ENCODE peak calls at places on chromosomes 13 and 19, in ten cellular contexts. One of them, this sample, is unnamed.

GRCh38 chr19:1062387-1063029 is 4.5 kb upstream of the ARHGAP45 start:
- ATAC-seq in activated T-helper 17 cell treated with anti-CD3 and anti-CD28 coated beads, Interleukin-2, amount 50 U/mL, for 72 hours: peak; percentile 25
- ATAC-seq in right lobe of liver: no peak
- ATAC-seq in naive thymus-derived CD8-positive, alpha-beta T cell: no peak
- ATAC-seq in left cardiac atrium: no peak
- ATAC-seq in right cardiac atrium: no peak
- ATAC-seq in sciatic nerve: no peak
- ATAC-seq in RWPE2: no peak
- ATAC-seq in CD8-positive, alpha-beta T cell: no peak
- ATAC-seq in T-cell: no peak
- ATAC-seq in this sample: no peak

GRCh38 chr19:6690160-6690885 is 20.4 kb upstream of the TNFSF14 start:
- ATAC-seq in activated T-helper 17 cell treated with anti-CD3 and anti-CD28 coated beads, Interleukin-2, amount 50 U/mL, for 72 hours: no peak
- ATAC-seq in right cardiac atrium: no peak
- ATAC-seq in left cardiac atrium: no peak
- ATAC-seq in T-cell: no peak
- ATAC-seq in sciatic nerve: no peak
- ATAC-seq in CD8-positive, alpha-beta T cell: no peak
- ATAC-seq in RWPE2: no peak
- ATAC-seq in right lobe of liver: peak; percentile 0
- ATAC-seq in naive thymus-derived CD8-positive, alpha-beta T cell: no peak
- ATAC-seq in this sample: no peak

GRCh38 chr19:5895409-5895808 is 8.2 kb downstream of the NDUFA11 start:
- ATAC-seq in right cardiac atrium: peak; percentile 7
- ATAC-seq in right lobe of liver: no peak
- ATAC-seq in T-cell: no peak
- ATAC-seq in left cardiac atrium: peak; percentile 24
- ATAC-seq in RWPE2: no peak
- ATAC-seq in naive thymus-derived CD8-positive, alpha-beta T cell: no peak
- ATAC-seq in sciatic nerve: no peak
- ATAC-seq in CD8-positive, alpha-beta T cell: no peak
- ATAC-seq in activated T-helper 17 cell treated with anti-CD3 and anti-CD28 coated beads, Interleukin-2, amount 50 U/mL, for 72 hours: no peak
- ATAC-seq in this sample: no peak

GRCh38 chr13:68369739-68370138 is 1139.6 kb upstream of the PCDH9 start:
- ATAC-seq in right lobe of liver: no peak
- ATAC-seq in RWPE2: peak; percentile 68
- ATAC-seq in naive thymus-derived CD8-positive, alpha-beta T cell: no peak
- ATAC-seq in activated T-helper 17 cell treated with anti-CD3 and anti-CD28 coated beads, Interleukin-2, amount 50 U/mL, for 72 hours: no peak
- ATAC-seq in sciatic nerve: no peak
- ATAC-seq in right cardiac atrium: no peak
- ATAC-seq in CD8-positive, alpha-beta T cell: no peak
- ATAC-seq in T-cell: no peak
- ATAC-seq in left cardiac atrium: no peak
- ATAC-seq in this sample: no peak

GRCh38 chr13:77415253-77416127 is 88.6 kb upstream of the MYCBP2 start:
- ATAC-seq in RWPE2: no peak
- ATAC-seq in CD8-positive, alpha-beta T cell: no peak
- ATAC-seq in activated T-helper 17 cell treated with anti-CD3 and anti-CD28 coated beads, Interleukin-2, amount 50 U/mL, for 72 hours: peak; percentile 43
- ATAC-seq in sciatic nerve: peak; percentile 64
- ATAC-seq in right cardiac atrium: no peak
- ATAC-seq in naive thymus-derived CD8-positive, alpha-beta T cell: no peak
- ATAC-seq in left cardiac atrium: peak; percentile 19
- ATAC-seq in T-cell: no peak
- ATAC-seq in right lobe of liver: no peak
- ATAC-seq in this sample: peak; percentile 91

GRCh38 chr19:27892500-27892899 is 1320.5 kb downstream of the UQCRFS1 start:
- ATAC-seq in naive thymus-derived CD8-positive, alpha-beta T cell: no peak
- ATAC-seq in RWPE2: no peak
- ATAC-seq in right cardiac atrium: no peak
- ATAC-seq in activated T-helper 17 cell treated with anti-CD3 and anti-CD28 coated beads, Interleukin-2, amount 50 U/mL, for 72 hours: no peak
- ATAC-seq in CD8-positive, alpha-beta T cell: no peak
- ATAC-seq in sciatic nerve: no peak
- ATAC-seq in T-cell: no peak
- ATAC-seq in right lobe of liver: no peak
- ATAC-seq in left cardiac atrium: no peak
- ATAC-seq in this sample: no peak

GRCh38 chr19:3456925-3457530 is 23.3 kb downstream of the SMIM24 start:
- ATAC-seq in naive thymus-derived CD8-positive, alpha-beta T cell: no peak
- ATAC-seq in CD8-positive, alpha-beta T cell: no peak
- ATAC-seq in left cardiac atrium: no peak
- ATAC-seq in right cardiac atrium: no peak
- ATAC-seq in activated T-helper 17 cell treated with anti-CD3 and anti-CD28 coated beads, Interleukin-2, amount 50 U/mL, for 72 hours: no peak
- ATAC-seq in sciatic nerve: no peak
- ATAC-seq in T-cell: no peak
- ATAC-seq in RWPE2: no peak
- ATAC-seq in right lobe of liver: no peak
- ATAC-seq in this sample: peak; percentile 13

GRCh38 chr19:14650161-14650560 is 24.5 kb downstream of the ADGRE3 start:
- ATAC-seq in left cardiac atrium: no peak
- ATAC-seq in right lobe of liver: no peak
- ATAC-seq in sciatic nerve: no peak
- ATAC-seq in activated T-helper 17 cell treated with anti-CD3 and anti-CD28 coated beads, Interleukin-2, amount 50 U/mL, for 72 hours: no peak
- ATAC-seq in CD8-positive, alpha-beta T cell: no peak
- ATAC-seq in right cardiac atrium: no peak
- ATAC-seq in naive thymus-derived CD8-positive, alpha-beta T cell: no peak
- ATAC-seq in T-cell: no peak
- ATAC-seq in RWPE2: no peak
- ATAC-seq in this sample: no peak

GRCh38 chr19:10113964-10114650 is 2.6 kb downstream of the P2RY11 start:
- ATAC-seq in CD8-positive, alpha-beta T cell: no peak
- ATAC-seq in T-cell: no peak
- ATAC-seq in left cardiac atrium: no peak
- ATAC-seq in right lobe of liver: no peak
- ATAC-seq in activated T-helper 17 cell treated with anti-CD3 and anti-CD28 coated beads, Interleukin-2, amount 50 U/mL, for 72 hours: no peak
- ATAC-seq in right cardiac atrium: peak; percentile 5
- ATAC-seq in naive thymus-derived CD8-positive, alpha-beta T cell: peak; percentile 3
- ATAC-seq in RWPE2: peak; percentile 6
- ATAC-seq in sciatic nerve: no peak
- ATAC-seq in this sample: no peak

GRCh38 chr19:15813916-15814315 is 1.5 kb downstream of the OR10H1 start:
- ATAC-seq in naive thymus-derived CD8-positive, alpha-beta T cell: no peak
- ATAC-seq in sciatic nerve: no peak
- ATAC-seq in CD8-positive, alpha-beta T cell: no peak
- ATAC-seq in RWPE2: peak; percentile 42
- ATAC-seq in right cardiac atrium: no peak
- ATAC-seq in left cardiac atrium: no peak
- ATAC-seq in T-cell: no peak
- ATAC-seq in activated T-helper 17 cell treated with anti-CD3 and anti-CD28 coated beads, Interleukin-2, amount 50 U/mL, for 72 hours: no peak
- ATAC-seq in right lobe of liver: no peak
- ATAC-seq in this sample: peak; percentile 51

GRCh38 chr19:50921391-50922315 is 10.5 kb upstream of the KLK4 start:
- ATAC-seq in activated T-helper 17 cell treated with anti-CD3 and anti-CD28 coated beads, Interleukin-2, amount 50 U/mL, for 72 hours: peak; percentile 41
- ATAC-seq in CD8-positive, alpha-beta T cell: no peak
- ATAC-seq in naive thymus-derived CD8-positive, alpha-beta T cell: no peak
- ATAC-seq in sciatic nerve: peak; percentile 94
- ATAC-seq in T-cell: no peak
- ATAC-seq in left cardiac atrium: no peak
- ATAC-seq in RWPE2: peak; percentile 15
- ATAC-seq in right cardiac atrium: no peak
- ATAC-seq in right lobe of liver: no peak
- ATAC-seq in this sample: peak; percentile 49

GRCh38 chr19:30566681-30567420 is 194.7 kb downstream of the ZNF536 start:
- ATAC-seq in left cardiac atrium: no peak
- ATAC-seq in activated T-helper 17 cell treated with anti-CD3 and anti-CD28 coated beads, Interleukin-2, amount 50 U/mL, for 72 hours: no peak
- ATAC-seq in naive thymus-derived CD8-positive, alpha-beta T cell: no peak
- ATAC-seq in right cardiac atrium: no peak
- ATAC-seq in T-cell: no peak
- ATAC-seq in sciatic nerve: no peak
- ATAC-seq in right lobe of liver: no peak
- ATAC-seq in RWPE2: no peak
- ATAC-seq in CD8-positive, alpha-beta T cell: no peak
- ATAC-seq in this sample: peak; percentile 19

GRCh38 chr13:66348745-66349720 is 881.1 kb downstream of the PCDH9 start:
- ATAC-seq in activated T-helper 17 cell treated with anti-CD3 and anti-CD28 coated beads, Interleukin-2, amount 50 U/mL, for 72 hours: no peak
- ATAC-seq in sciatic nerve: no peak
- ATAC-seq in left cardiac atrium: peak; percentile 75
- ATAC-seq in right lobe of liver: peak; percentile 54
- ATAC-seq in right cardiac atrium: peak; percentile 51
- ATAC-seq in RWPE2: no peak
- ATAC-seq in naive thymus-derived CD8-positive, alpha-beta T cell: no peak
- ATAC-seq in T-cell: no peak
- ATAC-seq in CD8-positive, alpha-beta T cell: no peak
- ATAC-seq in this sample: no peak

GRCh38 chr13:19960673-19961015 is 2.1 kb downstream of the ZMYM2 start:
- ATAC-seq in left cardiac atrium: no peak
- ATAC-seq in right cardiac atrium: no peak
- ATAC-seq in CD8-positive, alpha-beta T cell: no peak
- ATAC-seq in naive thymus-derived CD8-positive, alpha-beta T cell: no peak
- ATAC-seq in right lobe of liver: no peak
- ATAC-seq in T-cell: no peak
- ATAC-seq in RWPE2: no peak
- ATAC-seq in activated T-helper 17 cell treated with anti-CD3 and anti-CD28 coated beads, Interleukin-2, amount 50 U/mL, for 72 hours: peak; percentile 17
- ATAC-seq in sciatic nerve: no peak
- ATAC-seq in this sample: no peak

GRCh38 chr19:35789195-35789977 is 14.0 kb downstream of the ARHGAP33 start:
- ATAC-seq in right cardiac atrium: no peak
- ATAC-seq in RWPE2: no peak
- ATAC-seq in CD8-positive, alpha-beta T cell: no peak
- ATAC-seq in left cardiac atrium: no peak
- ATAC-seq in T-cell: no peak
- ATAC-seq in right lobe of liver: no peak
- ATAC-seq in activated T-helper 17 cell treated with anti-CD3 and anti-CD28 coated beads, Interleukin-2, amount 50 U/mL, for 72 hours: no peak
- ATAC-seq in sciatic nerve: no peak
- ATAC-seq in naive thymus-derived CD8-positive, alpha-beta T cell: no peak
- ATAC-seq in this sample: no peak

GRCh38 chr19:45819769-45820168 is 4.7 kb upstream of the RSPH6A start:
- ATAC-seq in naive thymus-derived CD8-positive, alpha-beta T cell: no peak
- ATAC-seq in right cardiac atrium: no peak
- ATAC-seq in left cardiac atrium: no peak
- ATAC-seq in sciatic nerve: no peak
- ATAC-seq in right lobe of liver: no peak
- ATAC-seq in activated T-helper 17 cell treated with anti-CD3 and anti-CD28 coated beads, Interleukin-2, amount 50 U/mL, for 72 hours: no peak
- ATAC-seq in CD8-positive, alpha-beta T cell: no peak
- ATAC-seq in T-cell: no peak
- ATAC-seq in RWPE2: no peak
- ATAC-seq in this sample: no peak

GRCh38 chr13:101624210-101624922 is 171.9 kb downstream of the ITGBL1 start:
- ATAC-seq in right cardiac atrium: no peak
- ATAC-seq in CD8-positive, alpha-beta T cell: peak; percentile 25
- ATAC-seq in right lobe of liver: peak; percentile 78
- ATAC-seq in RWPE2: no peak
- ATAC-seq in T-cell: no peak
- ATAC-seq in naive thymus-derived CD8-positive, alpha-beta T cell: peak; percentile 16
- ATAC-seq in left cardiac atrium: no peak
- ATAC-seq in sciatic nerve: peak; percentile 20
- ATAC-seq in activated T-helper 17 cell treated with anti-CD3 and anti-CD28 coated beads, Interleukin-2, amount 50 U/mL, for 72 hours: no peak
- ATAC-seq in this sample: no peak

GRCh38 chr19:19445911-19446361 is 40.5 kb downstream of the GATAD2A start:
- ATAC-seq in right lobe of liver: peak; percentile 9
- ATAC-seq in RWPE2: no peak
- ATAC-seq in naive thymus-derived CD8-positive, alpha-beta T cell: peak; percentile 21
- ATAC-seq in CD8-positive, alpha-beta T cell: peak; percentile 31
- ATAC-seq in left cardiac atrium: no peak
- ATAC-seq in activated T-helper 17 cell treated with anti-CD3 and anti-CD28 coated beads, Interleukin-2, amount 50 U/mL, for 72 hours: peak; percentile 55
- ATAC-seq in right cardiac atrium: no peak
- ATAC-seq in sciatic nerve: no peak
- ATAC-seq in T-cell: peak; percentile 52
- ATAC-seq in this sample: peak; percentile 72

GRCh38 chr19:11387154-11388034 is 3.3 kb upstream of the EPOR start:
- ATAC-seq in RWPE2: no peak
- ATAC-seq in sciatic nerve: no peak
- ATAC-seq in naive thymus-derived CD8-positive, alpha-beta T cell: no peak
- ATAC-seq in T-cell: peak; percentile 31
- ATAC-seq in right lobe of liver: peak; percentile 7
- ATAC-seq in activated T-helper 17 cell treated with anti-CD3 and anti-CD28 coated beads, Interleukin-2, amount 50 U/mL, for 72 hours: no peak
- ATAC-seq in left cardiac atrium: no peak
- ATAC-seq in CD8-positive, alpha-beta T cell: peak; percentile 41
- ATAC-seq in right cardiac atrium: no peak
- ATAC-seq in this sample: peak; percentile 65

GRCh38 chr13:53150568-53150967 is 122.0 kb downstream of the OLFM4 start:
- ATAC-seq in RWPE2: peak; percentile 52
- ATAC-seq in CD8-positive, alpha-beta T cell: no peak
- ATAC-seq in activated T-helper 17 cell treated with anti-CD3 and anti-CD28 coated beads, Interleukin-2, amount 50 U/mL, for 72 hours: no peak
- ATAC-seq in right cardiac atrium: peak; percentile 37
- ATAC-seq in right lobe of liver: no peak
- ATAC-seq in left cardiac atrium: no peak
- ATAC-seq in naive thymus-derived CD8-positive, alpha-beta T cell: no peak
- ATAC-seq in sciatic nerve: no peak
- ATAC-seq in T-cell: no peak
- ATAC-seq in this sample: no peak

GRCh38 chr19:54317108-54317964 is 4.4 kb upstream of the LILRA5 start:
- ATAC-seq in right cardiac atrium: no peak
- ATAC-seq in activated T-helper 17 cell treated with anti-CD3 and anti-CD28 coated beads, Interleukin-2, amount 50 U/mL, for 72 hours: no peak
- ATAC-seq in left cardiac atrium: no peak
- ATAC-seq in RWPE2: no peak
- ATAC-seq in sciatic nerve: no peak
- ATAC-seq in CD8-positive, alpha-beta T cell: no peak
- ATAC-seq in right lobe of liver: peak; percentile 54
- ATAC-seq in T-cell: no peak
- ATAC-seq in naive thymus-derived CD8-positive, alpha-beta T cell: no peak
- ATAC-seq in this sample: no peak

GRCh38 chr19:47523473-47523872 is 8.6 kb upstream of the NAPA start:
- ATAC-seq in left cardiac atrium: no peak
- ATAC-seq in right lobe of liver: peak; percentile 75
- ATAC-seq in CD8-positive, alpha-beta T cell: no peak
- ATAC-seq in RWPE2: no peak
- ATAC-seq in activated T-helper 17 cell treated with anti-CD3 and anti-CD28 coated beads, Interleukin-2, amount 50 U/mL, for 72 hours: no peak
- ATAC-seq in right cardiac atrium: peak; percentile 75
- ATAC-seq in T-cell: no peak
- ATAC-seq in sciatic nerve: no peak
- ATAC-seq in naive thymus-derived CD8-positive, alpha-beta T cell: no peak
- ATAC-seq in this sample: no peak

GRCh38 chr13:41917641-41918040 is 43.3 kb downstream of the VWA8 start:
- ATAC-seq in right cardiac atrium: no peak
- ATAC-seq in RWPE2: peak; percentile 55
- ATAC-seq in sciatic nerve: no peak
- ATAC-seq in left cardiac atrium: no peak
- ATAC-seq in CD8-positive, alpha-beta T cell: peak; percentile 79
- ATAC-seq in right lobe of liver: no peak
- ATAC-seq in T-cell: peak; percentile 83
- ATAC-seq in activated T-helper 17 cell treated with anti-CD3 and anti-CD28 coated beads, Interleukin-2, amount 50 U/mL, for 72 hours: peak; percentile 89
- ATAC-seq in naive thymus-derived CD8-positive, alpha-beta T cell: peak; percentile 83
- ATAC-seq in this sample: peak; percentile 71

GRCh38 chr19:17436094-17436873 is 12.2 kb downstream of the TMEM221 start:
- ATAC-seq in left cardiac atrium: no peak
- ATAC-seq in T-cell: no peak
- ATAC-seq in right cardiac atrium: no peak
- ATAC-seq in RWPE2: no peak
- ATAC-seq in naive thymus-derived CD8-positive, alpha-beta T cell: no peak
- ATAC-seq in CD8-positive, alpha-beta T cell: no peak
- ATAC-seq in right lobe of liver: no peak
- ATAC-seq in activated T-helper 17 cell treated with anti-CD3 and anti-CD28 coated beads, Interleukin-2, amount 50 U/mL, for 72 hours: no peak
- ATAC-seq in sciatic nerve: no peak
- ATAC-seq in this sample: no peak

GRCh38 chr19:39874404-39874803 is 28.2 kb upstream of the FBL start:
- ATAC-seq in naive thymus-derived CD8-positive, alpha-beta T cell: no peak
- ATAC-seq in sciatic nerve: no peak
- ATAC-seq in right cardiac atrium: no peak
- ATAC-seq in T-cell: no peak
- ATAC-seq in RWPE2: peak; percentile 28
- ATAC-seq in activated T-helper 17 cell treated with anti-CD3 and anti-CD28 coated beads, Interleukin-2, amount 50 U/mL, for 72 hours: no peak
- ATAC-seq in left cardiac atrium: no peak
- ATAC-seq in right lobe of liver: no peak
- ATAC-seq in CD8-positive, alpha-beta T cell: no peak
- ATAC-seq in this sample: peak; percentile 4

GRCh38 chr13:36766295-36766694 is 52.7 kb upstream of the RFXAP start:
- ATAC-seq in naive thymus-derived CD8-positive, alpha-beta T cell: no peak
- ATAC-seq in RWPE2: peak; percentile 51
- ATAC-seq in T-cell: no peak
- ATAC-seq in right cardiac atrium: no peak
- ATAC-seq in left cardiac atrium: no peak
- ATAC-seq in activated T-helper 17 cell treated with anti-CD3 and anti-CD28 coated beads, Interleukin-2, amount 50 U/mL, for 72 hours: no peak
- ATAC-seq in sciatic nerve: no peak
- ATAC-seq in CD8-positive, alpha-beta T cell: no peak
- ATAC-seq in right lobe of liver: no peak
- ATAC-seq in this sample: no peak

GRCh38 chr19:3691726-3692125 is 8.5 kb downstream of the PIP5K1C start:
- ATAC-seq in activated T-helper 17 cell treated with anti-CD3 and anti-CD28 coated beads, Interleukin-2, amount 50 U/mL, for 72 hours: no peak
- ATAC-seq in T-cell: no peak
- ATAC-seq in RWPE2: no peak
- ATAC-seq in sciatic nerve: no peak
- ATAC-seq in CD8-positive, alpha-beta T cell: no peak
- ATAC-seq in left cardiac atrium: no peak
- ATAC-seq in naive thymus-derived CD8-positive, alpha-beta T cell: no peak
- ATAC-seq in right lobe of liver: no peak
- ATAC-seq in right cardiac atrium: no peak
- ATAC-seq in this sample: no peak

GRCh38 chr13:78659450-78660110 is 625 bp upstream of the OBI1 start:
- ATAC-seq in left cardiac atrium: no peak
- ATAC-seq in RWPE2: no peak
- ATAC-seq in T-cell: no peak
- ATAC-seq in activated T-helper 17 cell treated with anti-CD3 and anti-CD28 coated beads, Interleukin-2, amount 50 U/mL, for 72 hours: peak; percentile 15
- ATAC-seq in naive thymus-derived CD8-positive, alpha-beta T cell: no peak
- ATAC-seq in CD8-positive, alpha-beta T cell: peak; percentile 12
- ATAC-seq in sciatic nerve: peak; percentile 13
- ATAC-seq in right cardiac atrium: no peak
- ATAC-seq in right lobe of liver: peak; percentile 2
- ATAC-seq in this sample: no peak

This sample was measured in stimulated activated memory B cell treated with anti-CD40 and anti-IgM and Interleukin-4, amounts not matched to agents 10 μg/mL and 1 μg/mL and 100 μg/mL, for 72 hours.